ENCODE peak calls at places on chromosomes 6 and 20, in four cellular contexts. Y, N, G and K are unnamed samples. For H3K4me1, the result is how much of the 10 kb centered on the place peaks cover.

GRCh38 chr6:156887623-156888269 is 110.6 kb downstream of the ARID1B start:
- DNase-seq in Y (no peak), N (no peak), G (no peak), K (no peak)

GRCh38 chr6:166361080-166361429 is 18.7 kb upstream of the SFT2D1 start:
- DNase-seq in Y (no peak), N (peak), G (no peak), K (no peak)

GRCh38 chr20:47113362-47114118 is 218.9 kb downstream of the EYA2 start:
- DNase-seq in Y (no peak), N (peak), G (no peak), K (no peak)

GRCh38 chr6:128754658-128755256 is 128.2 kb upstream of the LAMA2 start:
- DNase-seq in Y (no peak), N (no peak), G (peak), K (no peak)

GRCh38 chr6:87755697-87756671 is 54.0 kb upstream of the AKIRIN2 start:
- DNase-seq in Y (no peak), N (no peak), G (no peak), K (no peak)

GRCh38 chr6:38755874-38756273 is 40.8 kb downstream of the DNAH8 start:
- DNase-seq in Y (no peak), N (no peak), G (no peak), K (no peak)

GRCh38 chr20:8132632-8133587 is 844 bp downstream of the PLCB1 start:
- DNase-seq in Y (no peak), N (no peak), G (no peak), K (no peak)

GRCh38 chr6:156774872-156775405 is 2.2 kb upstream of the ARID1B start:
- DNase-seq in Y (no peak), N (no peak), G (no peak), K (no peak)

GRCh38 chr20:32474967-32475819 is 109.9 kb downstream of the NOL4L start:
- DNase-seq in Y (peak), N (peak), G (no peak), K (no peak)

GRCh38 chr20:37207176-37207575 is 27.8 kb upstream of the MROH8 start:
- DNase-seq in Y (no peak), N (no peak), G (no peak), K (no peak)

GRCh38 chr6:30814137-30815084 is 69.9 kb upstream of the DDR1 start:
- DNase-seq in Y (no peak), N (no peak), G (no peak), K (peak)

GRCh38 chr20:64056889-64057627 is 5.9 kb upstream of the TCEA2 start:
- DNase-seq in Y (no peak), N (no peak), G (no peak), K (no peak)

GRCh38 chr6:126664271-126664670 is 324.4 kb downstream of the CENPW start:
- DNase-seq in Y (no peak), N (no peak), G (no peak), K (no peak)

GRCh38 chr6:169725270-169726048 is 1.2 kb upstream of the PHF10 start:
- DNase-seq in Y (peak), N (peak), G (no peak), K (no peak)

GRCh38 chr20:48380661-48381060 is 447.1 kb downstream of the PREX1 start:
- DNase-seq in Y (no peak), N (no peak), G (no peak), K (no peak)

GRCh38 chr20:46706242-46706641 is 3.2 kb upstream of the SLC2A10 start:
- DNase-seq in Y (no peak), N (no peak), G (no peak), K (no peak)

GRCh38 chr20:29689411-29690225 is 1567.8 kb upstream of the DEFB115 start:
- DNase-seq in Y (no peak), N (no peak), G (no peak), K (peak)

GRCh38 chr6:168915242-168915641 is 338.4 kb downstream of the THBS2 start:
- DNase-seq in Y (no peak), N (no peak), G (no peak), K (no peak)

GRCh38 chr6:91708534-91708933 is 1121.7 kb upstream of the MAP3K7 start:
- DNase-seq in Y (no peak), N (no peak), G (no peak), K (no peak)

GRCh38 chr6:90790058-90790457 is 203.2 kb upstream of the MAP3K7 start:
- DNase-seq in Y (no peak), N (no peak), G (no peak), K (no peak)

GRCh38 chr6:156686429-156686939 is 90.7 kb upstream of the ARID1B start:
- DNase-seq in Y (no peak), N (peak), G (no peak), K (peak)

GRCh38 chr6:147099974-147100373 is 104.2 kb upstream of the STXBP5 start:
- DNase-seq in Y (no peak), N (no peak), G (no peak), K (no peak)

GRCh38 chr6:79399499-79399898 is 137.7 kb downstream of the LCA5 start:
- DNase-seq in Y (no peak), N (peak), G (no peak), K (no peak)

GRCh38 chr20:32068174-32068573 is 16.1 kb downstream of the HCK start:
- DNase-seq in Y (no peak), N (no peak), G (no peak), K (no peak)

GRCh38 chr20:60294627-60295026 is 336.4 kb downstream of the CDH26 start:
- DNase-seq in Y (no peak), N (no peak), G (no peak), K (no peak)

GRCh38 chr6:45420909-45421699 is 43.4 kb upstream of the SUPT3H start:
- DNase-seq in Y (no peak), N (no peak), G (no peak), K (no peak)

GRCh38 chr6:111710439-111710838 is 104.8 kb upstream of the TRAF3IP2 start:
- DNase-seq in Y (no peak), N (no peak), G (no peak), K (no peak)

GRCh38 chr6:136887899-136888298 is 34.2 kb upstream of the SLC35D3 start:
- DNase-seq in Y (no peak), N (peak), G (no peak), K (no peak)

GRCh38 chr20:29876911-29877285 is 1380.6 kb upstream of the DEFB115 start:
- DNase-seq in Y (no peak), N (no peak), G (no peak), K (no peak)

GRCh38 chr6:109252261-109253041 is 129.8 kb downstream of the CD164 start:
- DNase-seq in Y (no peak), N (peak), G (no peak), K (no peak)

GRCh38 chr6:19865178-19865577 is 28.0 kb downstream of the ID4 start:
- DNase-seq in Y (no peak), N (no peak), G (no peak), K (no peak)

GRCh38 chr6:16690244-16691142 is 70.8 kb downstream of the ATXN1 start:
- DNase-seq in Y (no peak), N (peak), G (no peak), K (no peak)

GRCh38 chr6:41712651-41713103 is 22.7 kb downstream of the TFEB start:
- DNase-seq in Y (no peak), N (no peak), G (no peak), K (no peak)
- TF ChIP-seq SUZ12 in Y (no peak), N (no peak), G (no peak), K (no peak)

DNA sequence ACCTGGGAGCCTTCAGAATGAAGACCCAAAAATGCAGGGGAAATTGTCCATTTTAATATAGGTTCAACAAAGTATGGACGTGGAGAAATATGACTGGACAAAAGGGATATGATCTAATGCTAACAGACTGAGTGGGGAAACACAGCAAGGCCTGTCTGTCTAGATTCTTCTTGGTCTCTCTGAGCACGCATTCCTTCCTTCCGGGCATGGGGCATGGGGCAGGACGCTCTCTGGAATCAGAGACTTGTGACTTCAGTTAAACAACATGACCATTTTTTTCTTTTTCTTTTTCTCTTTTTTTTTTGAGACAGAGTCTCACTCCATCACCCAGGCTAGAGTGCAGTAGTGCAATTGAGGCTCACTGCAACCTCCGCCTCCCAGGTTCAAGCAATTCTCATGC is 31.9 kb downstream of the ZBTB2 start:
- DNase-seq in Y (no peak), N (no peak), G (no peak), K (no peak)
- TF ChIP-seq YY1 in Y (no peak), N (no peak), G (no peak), K (no peak)

GRCh38 chr6:43702147-43702521 is 14.5 kb upstream of the MRPS18A start:
- DNase-seq in Y (no peak), N (no peak), G (no peak), K (no peak)
- H3K4me1 ChIP-seq in Y (under half), N (half or more), G (under half), K (under half)

GRCh38 chr6:144564202-144564601 is 279.1 kb downstream of the UTRN start:
- DNase-seq in Y (no peak), N (no peak), G (no peak), K (no peak)
- TF ChIP-seq SUZ12 in Y (no peak), N (no peak), G (no peak), K (no peak)

GRCh38 chr20:19806806-19807691 is 49.0 kb downstream of the RIN2 start:
- DNase-seq in Y (no peak), N (no peak), G (no peak), K (no peak)

GRCh38 chr20:19802099-19802491 is 44.0 kb downstream of the RIN2 start:
- DNase-seq in Y (no peak), N (no peak), G (no peak), K (no peak)

GRCh38 chr20:19799325-19799724 is 41.3 kb downstream of the RIN2 start:
- DNase-seq in Y (no peak), N (no peak), G (no peak), K (no peak)

GRCh38 chr20:19807901-19808300 is 49.8 kb downstream of the RIN2 start:
- DNase-seq in Y (no peak), N (no peak), G (no peak), K (no peak)

GRCh38 chr20:19802492-19803158 is 44.6 kb downstream of the RIN2 start:
- DNase-seq in Y (no peak), N (peak), G (no peak), K (no peak)
- TF ChIP-seq YY1 in Y (no peak), N (no peak), G (no peak), K (no peak)

DNA sequence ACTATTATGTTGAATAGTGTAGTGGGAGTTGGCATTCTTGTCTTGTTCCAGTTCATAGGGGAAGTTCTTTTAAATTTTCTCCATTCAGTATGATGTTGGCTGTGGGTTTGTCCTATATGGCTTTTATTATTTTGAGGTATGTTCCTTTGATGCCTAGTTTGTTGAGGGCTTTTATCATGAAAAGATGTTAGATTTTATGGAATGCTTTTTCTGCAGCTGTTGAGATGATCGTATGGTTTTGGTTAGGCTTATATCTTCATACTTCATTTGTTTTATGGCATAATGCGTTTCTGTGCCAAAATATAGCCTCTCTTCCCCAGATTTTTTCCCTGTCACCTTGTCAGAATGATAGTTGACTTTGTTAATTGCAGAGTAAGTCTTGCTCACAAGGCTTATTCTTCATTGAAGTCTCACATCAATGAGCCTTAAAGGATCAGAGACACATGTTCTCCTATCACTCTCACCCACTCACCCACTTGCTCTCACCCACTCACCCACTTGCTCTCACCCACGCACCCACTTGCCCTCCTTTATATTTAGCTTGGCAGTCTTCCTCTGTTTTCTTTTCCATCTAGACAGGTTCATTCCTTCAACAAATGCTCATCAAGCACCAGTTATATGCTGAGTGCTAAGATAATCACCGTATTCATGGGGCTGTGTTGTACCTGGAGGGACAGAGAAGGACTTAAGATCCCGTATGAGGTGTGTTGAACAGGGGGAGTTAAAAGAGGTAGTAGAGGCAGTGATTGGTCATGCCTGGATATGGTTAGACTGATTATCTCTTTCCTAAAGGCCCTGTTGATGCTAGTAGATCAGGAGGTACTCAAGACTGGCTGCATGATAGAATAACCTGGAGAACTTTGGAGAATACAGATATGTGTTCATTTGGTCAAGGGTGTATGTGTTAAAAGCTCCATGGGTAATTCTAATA is 19.3 kb downstream of the UST start:
- DNase-seq in Y (no peak), N (no peak), G (no peak), K (no peak)
- H3K4me1 ChIP-seq in Y (under half), N (under half), G (under half), K (under half)

GRCh38 chr6:134063966-134064445 is 11.6 kb upstream of the SLC2A12 start:
- DNase-seq in Y (no peak), N (peak), G (no peak), K (no peak)

GRCh38 chr6:134064461-134064860 is 12.0 kb upstream of the SLC2A12 start:
- DNase-seq in Y (no peak), N (no peak), G (no peak), K (no peak)

GRCh38 chr6:134063121-134063965 is 10.9 kb upstream of the SLC2A12 start:
- DNase-seq in Y (no peak), N (peak), G (no peak), K (no peak)

GRCh38 chr6:134061440-134061839 is 9.0 kb upstream of the SLC2A12 start:
- DNase-seq in Y (no peak), N (no peak), G (no peak), K (no peak)

GRCh38 chr6:134065706-134066105 is 13.3 kb upstream of the SLC2A12 start:
- DNase-seq in Y (no peak), N (peak), G (no peak), K (no peak)
- TF ChIP-seq SUZ12 in Y (no peak), N (no peak), G (no peak), K (no peak)

GRCh38 chr6:8166156-8166555 is 63.8 kb upstream of the EEF1E1 start:
- DNase-seq in Y (no peak), N (peak), G (no peak), K (no peak)
- TF ChIP-seq YY1 in Y (no peak), N (no peak), G (no peak), K (no peak)

GRCh38 chr20:25230177-25230831 is 17.6 kb upstream of the PYGB start:
- DNase-seq in Y (no peak), N (no peak), G (no peak), K (no peak)

GRCh38 chr20:25226433-25227316 is 21.2 kb upstream of the PYGB start:
- DNase-seq in Y (no peak), N (no peak), G (no peak), K (no peak)

GRCh38 chr20:25227317-25227831 is 20.5 kb upstream of the PYGB start:
- DNase-seq in Y (no peak), N (peak), G (no peak), K (no peak)

GRCh38 chr20:25233016-25233772 is 14.7 kb upstream of the PYGB start:
- DNase-seq in Y (no peak), N (peak), G (no peak), K (no peak)

DNA sequence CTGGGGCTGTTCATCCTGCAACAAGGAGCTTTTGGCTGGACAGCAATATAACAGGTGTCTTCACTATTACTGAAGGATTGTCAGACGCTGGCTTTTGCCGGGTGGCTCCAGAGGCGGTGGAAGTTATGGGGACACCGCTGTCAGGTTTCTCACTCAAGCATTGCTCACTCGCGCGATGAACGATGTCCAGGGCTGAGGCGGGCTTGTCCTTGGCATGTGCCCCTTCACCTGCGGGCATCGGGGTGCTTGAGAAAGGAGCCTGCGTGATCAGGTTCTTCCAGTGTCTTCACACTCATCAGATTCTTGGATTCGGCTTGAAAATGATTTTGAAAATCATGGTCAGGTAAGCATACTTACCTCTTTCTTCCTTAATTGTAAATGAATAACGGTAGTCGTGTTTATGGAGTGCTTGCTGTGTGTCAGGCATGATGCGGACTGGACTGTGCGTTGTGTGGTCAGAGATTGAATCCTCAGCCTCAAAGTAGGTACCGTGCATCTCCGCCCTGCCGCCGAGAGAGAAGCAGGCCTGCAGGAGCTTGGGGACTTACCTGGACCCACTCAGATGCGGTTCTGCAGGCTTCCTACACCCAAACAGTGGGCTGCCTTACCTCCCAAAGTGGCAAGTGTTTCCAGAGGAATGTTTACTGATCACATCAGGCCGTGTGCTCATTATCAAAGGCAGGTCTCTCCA is 18.3 kb upstream of the PYGB start:
- DNase-seq in Y (no peak), N (no peak), G (no peak), K (no peak)
- H3K4me1 ChIP-seq in Y (under half), N (half or more), G (under half), K (under half)